ENCODE peak calls at places on chromosomes 3 and 15, in seven cellular contexts. One of them, this sample, is unnamed.

GRCh38 chr15:38061856-38062649 is 127.6 kb downstream of the TMCO5A start:
- DNase-seq in mesenchymal stem cell: no peak
- DNase-seq in mesendoderm: no peak
- DNase-seq in neuronal stem cell: no peak
- DNase-seq in trophoblast cell: no peak
- DNase-seq in H1: no peak
- DNase-seq in H9: no peak
- DNase-seq in this sample: no peak

GRCh38 chr3:113894927-113895326 is 52.9 kb upstream of the ZDHHC23 start:
- DNase-seq in mesenchymal stem cell: no peak
- DNase-seq in mesendoderm: no peak
- DNase-seq in neuronal stem cell: no peak
- DNase-seq in trophoblast cell: no peak
- DNase-seq in H1: no peak
- DNase-seq in H9: no peak
- DNase-seq in this sample: no peak

GRCh38 chr15:74795961-74796625 is 14.2 kb downstream of the CSK start:
- DNase-seq in mesenchymal stem cell: no peak
- DNase-seq in mesendoderm: no peak
- DNase-seq in neuronal stem cell: no peak
- DNase-seq in trophoblast cell: peak; percentile 49
- DNase-seq in H1: no peak
- DNase-seq in H9: no peak
- DNase-seq in this sample: no peak

GRCh38 chr3:179436517-179436916 is 14.8 kb downstream of the GNB4 start:
- DNase-seq in mesenchymal stem cell: no peak
- DNase-seq in mesendoderm: no peak
- DNase-seq in neuronal stem cell: no peak
- DNase-seq in trophoblast cell: no peak
- DNase-seq in H1: no peak
- DNase-seq in H9: no peak
- DNase-seq in this sample: no peak

GRCh38 chr3:179068779-179069530 is 2.7 kb downstream of the ZMAT3 start:
- DNase-seq in mesenchymal stem cell: peak; percentile 63
- DNase-seq in mesendoderm: peak; percentile 27
- DNase-seq in neuronal stem cell: no peak
- DNase-seq in trophoblast cell: no peak
- DNase-seq in H1: no peak
- DNase-seq in H9: no peak
- DNase-seq in this sample: peak; percentile 40

GRCh38 chr15:74783072-74783807 is 1.4 kb downstream of the CSK start:
- DNase-seq in mesenchymal stem cell: peak; percentile 58
- DNase-seq in mesendoderm: no peak
- DNase-seq in neuronal stem cell: no peak
- DNase-seq in trophoblast cell: peak; percentile 69
- DNase-seq in H1: no peak
- DNase-seq in H9: no peak
- DNase-seq in this sample: peak; percentile 36

GRCh38 chr15:46277994-46278885 is 643.4 kb downstream of the SQOR start:
- DNase-seq in mesenchymal stem cell: no peak
- DNase-seq in mesendoderm: no peak
- DNase-seq in neuronal stem cell: no peak
- DNase-seq in trophoblast cell: no peak
- DNase-seq in H1: no peak
- DNase-seq in H9: no peak
- DNase-seq in this sample: no peak

GRCh38 chr3:193563999-193564398 is 9.3 kb upstream of the ATP13A4 start:
- DNase-seq in mesenchymal stem cell: no peak
- DNase-seq in mesendoderm: peak; percentile 69
- DNase-seq in neuronal stem cell: no peak
- DNase-seq in trophoblast cell: peak; percentile 9
- DNase-seq in H1: no peak
- DNase-seq in H9: peak; percentile 54
- DNase-seq in this sample: no peak

GRCh38 chr15:45642203-45642932 is 7.5 kb downstream of the SQOR start:
- DNase-seq in mesenchymal stem cell: peak; percentile 27
- DNase-seq in mesendoderm: peak; percentile 33
- DNase-seq in neuronal stem cell: no peak
- DNase-seq in trophoblast cell: no peak
- DNase-seq in H1: no peak
- DNase-seq in H9: no peak
- DNase-seq in this sample: peak; percentile 89

GRCh38 chr3:183692436-183692835 is 5.2 kb upstream of the YEATS2 start:
- DNase-seq in mesenchymal stem cell: no peak
- DNase-seq in mesendoderm: peak; percentile 40
- DNase-seq in neuronal stem cell: no peak
- DNase-seq in trophoblast cell: peak; percentile 99
- DNase-seq in H1: no peak
- DNase-seq in H9: no peak
- DNase-seq in this sample: no peak

GRCh38 chr3:183688869-183689268 is 8.7 kb upstream of the YEATS2 start:
- DNase-seq in mesenchymal stem cell: no peak
- DNase-seq in mesendoderm: no peak
- DNase-seq in neuronal stem cell: no peak
- DNase-seq in trophoblast cell: no peak
- DNase-seq in H1: no peak
- DNase-seq in H9: no peak
- DNase-seq in this sample: peak; percentile 30

GRCh38 chr3:183687705-183688104 is 9.9 kb upstream of the YEATS2 start:
- DNase-seq in mesenchymal stem cell: no peak
- DNase-seq in mesendoderm: no peak
- DNase-seq in neuronal stem cell: no peak
- DNase-seq in trophoblast cell: no peak
- DNase-seq in H1: no peak
- DNase-seq in H9: no peak
- DNase-seq in this sample: no peak
- H2BK120ac ChIP-seq in mesenchymal stem cell: no peak overlapping the region
- H2BK120ac ChIP-seq in mesendoderm: no peak overlapping the region
- H2BK120ac ChIP-seq in neuronal stem cell: no peak overlapping the region
- H2BK120ac ChIP-seq in trophoblast cell: no peak overlapping the region
- H2BK120ac ChIP-seq in H1: no peak overlapping the region
- H2BK120ac ChIP-seq in H9: no peak overlapping the region
- H2BK120ac ChIP-seq in this sample: no peak overlapping the region

GRCh38 chr3:151788401-151788800 is 25.5 kb upstream of the AADAC start:
- DNase-seq in mesenchymal stem cell: no peak
- DNase-seq in mesendoderm: peak; percentile 58
- DNase-seq in neuronal stem cell: no peak
- DNase-seq in trophoblast cell: no peak
- DNase-seq in H1: no peak
- DNase-seq in H9: no peak
- DNase-seq in this sample: no peak
- H2BK120ac ChIP-seq in mesenchymal stem cell: no peak overlapping the region
- H2BK120ac ChIP-seq in mesendoderm: no peak overlapping the region
- H2BK120ac ChIP-seq in neuronal stem cell: no peak overlapping the region
- H2BK120ac ChIP-seq in trophoblast cell: no peak overlapping the region
- H2BK120ac ChIP-seq in H1: no peak overlapping the region
- H2BK120ac ChIP-seq in H9: no peak overlapping the region
- H2BK120ac ChIP-seq in this sample: no peak overlapping the region

DNA sequence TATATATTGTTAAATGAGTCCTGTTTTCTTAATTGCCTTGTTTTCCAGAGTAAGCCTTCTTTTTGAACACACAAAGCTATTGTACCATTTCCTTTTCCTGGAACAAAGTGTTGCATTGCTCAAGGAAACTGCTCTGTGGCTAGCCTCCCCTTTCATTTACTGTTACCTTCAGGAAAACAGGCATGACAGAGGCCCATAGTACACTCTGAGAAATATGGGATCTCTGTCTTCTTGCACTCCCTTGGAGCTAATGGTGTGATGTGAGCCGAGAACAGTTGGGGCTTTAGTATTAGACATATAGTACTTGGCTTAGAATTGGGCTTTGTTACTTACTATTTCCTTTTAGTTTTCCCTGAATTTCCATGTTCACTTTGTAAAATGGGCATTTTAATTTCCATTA is 193.7 kb downstream of the GHSR start:
- DNase-seq in mesenchymal stem cell: no peak
- DNase-seq in mesendoderm: no peak
- DNase-seq in neuronal stem cell: no peak
- DNase-seq in trophoblast cell: no peak
- DNase-seq in H1: no peak
- DNase-seq in H9: no peak
- DNase-seq in this sample: no peak
- H2BK120ac ChIP-seq in mesenchymal stem cell: no peak overlapping the region
- H2BK120ac ChIP-seq in mesendoderm: no peak overlapping the region
- H2BK120ac ChIP-seq in neuronal stem cell: no peak overlapping the region
- H2BK120ac ChIP-seq in trophoblast cell: no peak overlapping the region
- H2BK120ac ChIP-seq in H1: no peak overlapping the region
- H2BK120ac ChIP-seq in H9: no peak overlapping the region
- H2BK120ac ChIP-seq in this sample: no peak overlapping the region

DNA sequence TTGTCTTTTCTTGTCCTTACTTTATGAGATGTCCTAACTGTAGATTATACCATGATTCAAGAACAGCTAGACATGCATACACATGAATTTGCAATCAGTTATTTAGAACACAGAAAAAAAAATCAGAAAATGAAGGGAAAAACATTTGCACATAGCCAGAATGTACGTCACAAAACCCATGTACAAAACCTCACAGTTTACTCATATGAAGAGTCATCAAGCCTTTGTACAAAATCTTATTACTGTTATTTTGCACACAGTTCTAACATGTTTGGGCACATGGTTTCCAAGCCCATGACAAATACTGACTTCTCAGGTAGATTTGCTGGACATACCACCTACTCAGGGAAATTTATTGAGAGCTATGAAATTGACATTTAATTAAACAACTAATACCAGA is 48.2 kb downstream of the MAP3K13 start:
- DNase-seq in mesenchymal stem cell: no peak
- DNase-seq in mesendoderm: no peak
- DNase-seq in neuronal stem cell: no peak
- DNase-seq in trophoblast cell: no peak
- DNase-seq in H1: no peak
- DNase-seq in H9: no peak
- DNase-seq in this sample: peak; percentile 33
- H2BK120ac ChIP-seq in mesenchymal stem cell: no peak overlapping the region
- H2BK120ac ChIP-seq in mesendoderm: no peak overlapping the region
- H2BK120ac ChIP-seq in neuronal stem cell: no peak overlapping the region
- H2BK120ac ChIP-seq in trophoblast cell: no peak overlapping the region
- H2BK120ac ChIP-seq in H1: no peak overlapping the region
- H2BK120ac ChIP-seq in H9: no peak overlapping the region
- H2BK120ac ChIP-seq in this sample: no peak overlapping the region

This sample was measured in IMR-90.